ENCODE peak calls at places on chromosomes 12 and 14, in five cellular contexts. One of them, this sample, is unnamed.

GRCh38 chr12:76544601-76545261 is 14.8 kb downstream of the OSBPL8 start:
- DNase-seq in GM12878: no peak
- DNase-seq in psoas muscle: no peak
- DNase-seq in heart right ventricle: no peak
- DNase-seq in pancreas: no peak
- DNase-seq in this sample: no peak

GRCh38 chr12:79927772-79928474 is 7.0 kb downstream of the PPP1R12A start:
- DNase-seq in GM12878: peak; percentile 70
- DNase-seq in psoas muscle: no peak
- DNase-seq in heart right ventricle: no peak
- DNase-seq in pancreas: no peak
- DNase-seq in this sample: no peak

GRCh38 chr12:75207338-75208083 is 2.1 kb downstream of the KCNC2 start:
- DNase-seq in GM12878: no peak
- DNase-seq in psoas muscle: no peak
- DNase-seq in heart right ventricle: no peak
- DNase-seq in pancreas: no peak
- DNase-seq in this sample: no peak

GRCh38 chr12:132836803-132837331 is 8.2 kb upstream of the GOLGA3 start:
- DNase-seq in GM12878: no peak
- DNase-seq in psoas muscle: no peak
- DNase-seq in heart right ventricle: no peak
- DNase-seq in pancreas: no peak
- DNase-seq in this sample: no peak

GRCh38 chr12:24226745-24227350 is 277.4 kb upstream of the SOX5 start:
- DNase-seq in GM12878: no peak
- DNase-seq in psoas muscle: no peak
- DNase-seq in heart right ventricle: no peak
- DNase-seq in pancreas: no peak
- DNase-seq in this sample: peak; percentile 26

GRCh38 chr12:1398673-1399072 is 195.7 kb downstream of the FBXL14 start:
- DNase-seq in GM12878: no peak
- DNase-seq in psoas muscle: no peak
- DNase-seq in heart right ventricle: no peak
- DNase-seq in pancreas: no peak
- DNase-seq in this sample: no peak

GRCh38 chr14:75224561-75224960 is 48.1 kb upstream of the TMED10 start:
- DNase-seq in GM12878: no peak
- DNase-seq in psoas muscle: no peak
- DNase-seq in heart right ventricle: no peak
- DNase-seq in pancreas: no peak
- DNase-seq in this sample: no peak

GRCh38 chr12:51382173-51382572 is 9.0 kb downstream of the GALNT6 start:
- DNase-seq in GM12878: no peak
- DNase-seq in psoas muscle: no peak
- DNase-seq in heart right ventricle: no peak
- DNase-seq in pancreas: no peak
- DNase-seq in this sample: no peak

GRCh38 chr14:101599234-101599885 is 38.1 kb downstream of the DIO3 start:
- DNase-seq in GM12878: no peak
- DNase-seq in psoas muscle: peak; percentile 14
- DNase-seq in heart right ventricle: no peak
- DNase-seq in pancreas: peak; percentile 7
- DNase-seq in this sample: no peak

GRCh38 chr12:113919791-113920190 is 46.3 kb downstream of the RBM19 start:
- DNase-seq in GM12878: no peak
- DNase-seq in psoas muscle: no peak
- DNase-seq in heart right ventricle: no peak
- DNase-seq in pancreas: no peak
- DNase-seq in this sample: no peak

GRCh38 chr12:123453165-123453564 is 4.8 kb upstream of the SNRNP35 start:
- DNase-seq in GM12878: no peak
- DNase-seq in psoas muscle: no peak
- DNase-seq in heart right ventricle: no peak
- DNase-seq in pancreas: no peak
- DNase-seq in this sample: no peak

GRCh38 chr14:68346540-68347232 is 446.2 kb downstream of the ZFP36L1 start:
- DNase-seq in GM12878: no peak
- DNase-seq in psoas muscle: no peak
- DNase-seq in heart right ventricle: no peak
- DNase-seq in pancreas: no peak
- DNase-seq in this sample: no peak

GRCh38 chr12:6703631-6704030 is 3.0 kb upstream of the PIANP start:
- DNase-seq in GM12878: no peak
- DNase-seq in psoas muscle: no peak
- DNase-seq in heart right ventricle: no peak
- DNase-seq in pancreas: no peak
- DNase-seq in this sample: no peak

GRCh38 chr12:3157581-3158328 is 80.6 kb downstream of the TSPAN9 start:
- DNase-seq in GM12878: no peak
- DNase-seq in psoas muscle: peak; percentile 26
- DNase-seq in heart right ventricle: no peak
- DNase-seq in pancreas: no peak
- DNase-seq in this sample: no peak

GRCh38 chr14:89576132-89576923 is 159.3 kb upstream of the FOXN3 start:
- DNase-seq in GM12878: no peak
- DNase-seq in psoas muscle: no peak
- DNase-seq in heart right ventricle: no peak
- DNase-seq in pancreas: no peak
- DNase-seq in this sample: no peak

GRCh38 chr12:62787606-62788005 is 147.3 kb downstream of the PPM1H start:
- DNase-seq in GM12878: no peak
- DNase-seq in psoas muscle: no peak
- DNase-seq in heart right ventricle: no peak
- DNase-seq in pancreas: no peak
- DNase-seq in this sample: no peak
- H3K9me3 ChIP-seq in GM12878: no peaks in the 10 kb centered on the region
- H3K9me3 ChIP-seq in psoas muscle: no peaks in the 10 kb centered on the region
- H3K9me3 ChIP-seq in heart right ventricle: no peaks in the 10 kb centered on the region
- H3K9me3 ChIP-seq in pancreas: no peaks in the 10 kb centered on the region
- H3K9me3 ChIP-seq in this sample: no peaks in the 10 kb centered on the region

GRCh38 chr14:35532783-35533356 is 1.1 kb upstream of the INSM2 start:
- DNase-seq in GM12878: no peak
- DNase-seq in psoas muscle: no peak
- DNase-seq in heart right ventricle: no peak
- DNase-seq in pancreas: no peak
- DNase-seq in this sample: no peak
- H3K27me3 ChIP-seq in GM12878: peaks cover 16% of the 10 kb centered on the region
- H3K27me3 ChIP-seq in psoas muscle: peaks cover 7% of the 10 kb centered on the region
- H3K27me3 ChIP-seq in heart right ventricle: peaks cover 80% of the 10 kb centered on the region
- H3K27me3 ChIP-seq in pancreas: peaks cover 41% of the 10 kb centered on the region
- H3K27me3 ChIP-seq in this sample: peaks cover 21% of the 10 kb centered on the region

GRCh38 chr12:23108957-23109356 is 484.0 kb downstream of the ETNK1 start:
- DNase-seq in GM12878: no peak
- DNase-seq in psoas muscle: no peak
- DNase-seq in heart right ventricle: no peak
- DNase-seq in pancreas: no peak
- DNase-seq in this sample: no peak
- H3K4me1 ChIP-seq in GM12878: no peaks in the 10 kb centered on the region
- H3K4me1 ChIP-seq in psoas muscle: no peaks in the 10 kb centered on the region
- H3K4me1 ChIP-seq in heart right ventricle: no peaks in the 10 kb centered on the region
- H3K4me1 ChIP-seq in pancreas: no peaks in the 10 kb centered on the region
- H3K4me1 ChIP-seq in this sample: no peaks in the 10 kb centered on the region

GRCh38 chr14:106842687-106843086 is 1316.3 kb downstream of the TMEM121 start:
- DNase-seq in GM12878: no peak
- DNase-seq in psoas muscle: no peak
- DNase-seq in heart right ventricle: no peak
- DNase-seq in pancreas: no peak
- DNase-seq in this sample: no peak
- H3K9me3 ChIP-seq in GM12878: no peaks in the 10 kb centered on the region
- H3K9me3 ChIP-seq in psoas muscle: no peaks in the 10 kb centered on the region
- H3K9me3 ChIP-seq in heart right ventricle: no peaks in the 10 kb centered on the region
- H3K9me3 ChIP-seq in pancreas: no peaks in the 10 kb centered on the region
- H3K9me3 ChIP-seq in this sample: no peaks in the 10 kb centered on the region

DNA sequence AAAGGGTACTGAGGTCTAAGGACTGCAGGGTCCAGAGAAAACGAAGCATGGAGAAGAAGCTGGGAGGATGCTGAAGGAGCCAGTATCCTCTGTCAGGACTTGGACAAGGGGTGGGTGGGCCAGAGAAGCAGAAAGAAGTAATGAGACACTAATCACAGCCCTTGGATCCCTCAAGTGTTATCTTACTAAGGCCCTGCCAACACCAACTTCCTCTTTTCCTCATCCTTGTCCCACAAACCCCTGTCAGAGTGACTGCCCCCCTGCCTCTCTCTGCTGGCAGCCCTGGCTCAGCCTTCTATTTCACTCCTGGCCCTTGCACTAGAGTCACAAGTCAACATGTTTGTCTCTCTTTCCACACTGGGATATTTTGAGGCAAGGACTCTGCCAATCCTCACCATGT is 3.8 kb upstream of the ASIC1 start:
- DNase-seq in GM12878: no peak
- DNase-seq in psoas muscle: no peak
- DNase-seq in heart right ventricle: no peak
- DNase-seq in pancreas: no peak
- DNase-seq in this sample: no peak
- H3K27me3 ChIP-seq in GM12878: peaks cover 12% of the 10 kb centered on the region
- H3K27me3 ChIP-seq in psoas muscle: no peaks in the 10 kb centered on the region
- H3K27me3 ChIP-seq in heart right ventricle: peaks cover 26% of the 10 kb centered on the region
- H3K27me3 ChIP-seq in pancreas: no peaks in the 10 kb centered on the region
- H3K27me3 ChIP-seq in this sample: no peaks in the 10 kb centered on the region

GRCh38 chr14:91368681-91369416 is 48.8 kb downstream of the CCDC88C start:
- DNase-seq in GM12878: no peak
- DNase-seq in psoas muscle: no peak
- DNase-seq in heart right ventricle: no peak
- DNase-seq in pancreas: no peak
- DNase-seq in this sample: no peak
- H3K4me1 ChIP-seq in GM12878: peaks cover 97% of the 10 kb centered on the region
- H3K4me1 ChIP-seq in psoas muscle: peaks cover 2% of the 10 kb centered on the region
- H3K4me1 ChIP-seq in heart right ventricle: peaks cover 65% of the 10 kb centered on the region
- H3K4me1 ChIP-seq in pancreas: peaks cover 34% of the 10 kb centered on the region
- H3K4me1 ChIP-seq in this sample: no peaks in the 10 kb centered on the region

DNA sequence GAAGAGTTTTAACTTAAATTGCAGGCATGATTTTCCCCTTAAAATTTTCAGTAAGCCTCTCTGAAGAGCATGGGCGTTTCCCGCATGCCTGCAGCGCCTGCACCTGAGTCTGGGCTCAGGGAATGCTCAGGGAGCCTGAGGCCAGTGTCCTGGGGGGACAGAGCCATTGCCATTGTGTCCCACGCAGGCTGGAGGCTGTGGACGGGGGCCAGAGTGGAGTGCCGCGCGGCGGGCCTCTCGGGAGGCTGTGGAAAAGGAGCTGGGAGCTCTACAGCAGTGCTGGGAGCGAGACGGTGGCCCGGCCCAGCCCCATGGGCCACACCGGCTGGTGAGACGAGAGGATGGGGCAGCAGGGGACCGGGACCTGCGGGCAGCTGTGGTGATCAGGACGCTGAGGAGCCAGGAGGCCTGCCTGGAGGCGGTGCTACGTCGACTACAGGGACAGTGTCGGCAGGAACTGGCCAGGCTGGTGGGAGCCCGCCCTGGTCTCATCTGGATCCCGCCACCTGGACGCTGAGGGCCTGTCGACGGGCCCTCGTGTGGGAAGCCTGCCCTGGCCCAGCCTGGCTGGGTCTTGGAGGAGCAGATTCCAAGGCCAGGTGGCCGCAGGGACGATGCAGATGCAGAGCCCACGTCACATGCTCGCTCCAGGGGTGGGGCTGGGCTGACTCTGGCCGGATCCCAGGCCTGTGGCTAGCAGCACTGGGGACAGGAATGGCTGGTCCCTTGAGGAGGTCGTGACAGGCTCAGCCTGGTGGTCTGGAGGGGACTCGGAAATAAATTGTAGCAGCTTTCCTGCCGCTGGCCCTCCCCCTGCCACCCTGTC is 7.6 kb downstream of the TEDC1 start:
- DNase-seq in GM12878: no peak
- DNase-seq in psoas muscle: peak; percentile 42
- DNase-seq in heart right ventricle: peak; percentile 11
- DNase-seq in pancreas: no peak
- DNase-seq in this sample: no peak
- H3K9me3 ChIP-seq in GM12878: no peaks in the 10 kb centered on the region
- H3K9me3 ChIP-seq in psoas muscle: no peaks in the 10 kb centered on the region
- H3K9me3 ChIP-seq in heart right ventricle: no peaks in the 10 kb centered on the region
- H3K9me3 ChIP-seq in pancreas: no peaks in the 10 kb centered on the region
- H3K9me3 ChIP-seq in this sample: no peaks in the 10 kb centered on the region

DNA sequence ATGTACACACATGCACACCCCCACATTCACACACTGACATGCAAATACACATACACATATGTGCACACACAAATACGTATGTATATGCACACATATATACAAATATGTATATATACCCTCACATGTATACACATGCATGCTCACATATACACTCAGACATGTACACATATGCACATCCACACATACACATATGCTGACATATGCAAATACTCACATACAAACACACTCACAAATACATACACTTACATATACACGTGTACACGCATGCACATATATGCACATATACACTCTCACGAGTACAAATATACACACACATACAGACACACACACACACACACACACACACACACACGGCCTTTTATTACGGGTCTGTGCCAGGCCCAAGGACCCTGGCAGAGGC is 54.9 kb downstream of the BCL11B start:
- DNase-seq in GM12878: no peak
- DNase-seq in psoas muscle: no peak
- DNase-seq in heart right ventricle: no peak
- DNase-seq in pancreas: no peak
- DNase-seq in this sample: no peak
- H3K27me3 ChIP-seq in GM12878: no peaks in the 10 kb centered on the region
- H3K27me3 ChIP-seq in psoas muscle: no peaks in the 10 kb centered on the region
- H3K27me3 ChIP-seq in heart right ventricle: peaks cover 47% of the 10 kb centered on the region
- H3K27me3 ChIP-seq in pancreas: no peaks in the 10 kb centered on the region
- H3K27me3 ChIP-seq in this sample: no peaks in the 10 kb centered on the region